ENCODE peak calls at places on chromosomes 6 and 20, in six cellular contexts. K is sigmoid colon, W is prostate gland, A is transverse colon, V is endothelial cell of umbilical vein, L is stomach. D is an unnamed sample.

GRCh38 chr20:25549866-25550477 is 35.4 kb downstream of the NINL start:
- DNase-seq in K (no peak), W (no peak), A (no peak), V (no peak), L (no peak), D (no peak)

GRCh38 chr6:105382918-105383317 is 20.0 kb downstream of the PREP start:
- DNase-seq in K (no peak), W (no peak), A (no peak), V (peak; percentile 19), L (no peak), D (no peak)

GRCh38 chr6:128208078-128208477 is 307.2 kb upstream of the THEMIS start:
- DNase-seq in K (no peak), W (no peak), A (no peak), V (peak; percentile 55), L (no peak), D (no peak)

GRCh38 chr6:11754625-11755289 is 23.8 kb downstream of the ADTRP start:
- DNase-seq in K (no peak), W (no peak), A (no peak), V (peak; percentile 72), L (no peak), D (no peak)

GRCh38 chr6:125099211-125100017 is 54.2 kb upstream of the TPD52L1 start:
- DNase-seq in K (peak; percentile 87), W (peak; percentile 24), A (peak; percentile 61), V (peak; percentile 60), L (peak; percentile 40), D (peak; percentile 53)

GRCh38 chr20:2315440-2315778 is 19.6 kb downstream of the TGM3 start:
- DNase-seq in K (no peak), W (no peak), A (no peak), V (no peak), L (no peak), D (no peak)

GRCh38 chr20:38764563-38765355 is 16.5 kb downstream of the ACTR5 start:
- DNase-seq in K (no peak), W (no peak), A (no peak), V (peak; percentile 60), L (peak; percentile 60), D (no peak)

GRCh38 chr6:44630125-44631028 is 242.9 kb downstream of the CDC5L start:
- DNase-seq in K (no peak), W (peak; percentile 13), A (peak; percentile 30), V (peak; percentile 19), L (peak; percentile 28), D (no peak)

GRCh38 chr20:59598625-59599310 is 5.6 kb upstream of the PHACTR3 start:
- DNase-seq in K (no peak), W (no peak), A (peak; percentile 23), V (peak; percentile 2), L (peak; percentile 29), D (no peak)

GRCh38 chr20:49505518-49505917 is 23.1 kb upstream of the KCNB1 start:
- DNase-seq in K (peak; percentile 77), W (no peak), A (no peak), V (peak; percentile 47), L (no peak), D (no peak)

GRCh38 chr6:131844243-131844841 is 36.5 kb downstream of the ENPP1 start:
- DNase-seq in K (no peak), W (no peak), A (no peak), V (no peak), L (no peak), D (no peak)

GRCh38 chr20:8229090-8229489 is 97.0 kb downstream of the PLCB1 start:
- DNase-seq in K (no peak), W (no peak), A (no peak), V (no peak), L (no peak), D (no peak)

GRCh38 chr6:17454316-17455005 is 61.1 kb downstream of the CAP2 start:
- DNase-seq in K (no peak), W (no peak), A (no peak), V (no peak), L (no peak), D (no peak)

GRCh38 chr6:115969930-115970273 is 90.8 kb downstream of the FRK start:
- DNase-seq in K (no peak), W (no peak), A (no peak), V (no peak), L (no peak), D (no peak)

GRCh38 chr6:146857180-146857959 is 258.6 kb downstream of the ADGB start:
- DNase-seq in K (peak; percentile 95), W (peak; percentile 71), A (peak; percentile 80), V (peak; percentile 77), L (peak; percentile 85), D (peak; percentile 81)

GRCh38 chr6:1039746-1040145 is 272.2 kb upstream of the FOXQ1 start:
- DNase-seq in K (no peak), W (no peak), A (no peak), V (no peak), L (no peak), D (no peak)

GRCh38 chr6:34391711-34392496 is 565 bp downstream of the NUDT3 start:
- DNase-seq in K (peak; percentile 81), W (peak; percentile 24), A (peak; percentile 61), V (peak; percentile 61), L (peak; percentile 55), D (peak; percentile 19)
- TF ChIP-seq POLR2AphosphoS5 in K (peak; percentile 20), W (no peak), A (peak; percentile 20), V (no peak), L (no peak), D (peak; percentile 18)

GRCh38 chr20:41317536-41318270 is at the start of gene ZHX3:
- DNase-seq in K (peak; percentile 99), W (peak; percentile 92), A (peak; percentile 98), V (peak; percentile 97), L (peak; percentile 97), D (peak; percentile 91)
- TF ChIP-seq POLR2A in K (no peak), W (peak; percentile 58), A (peak; percentile 72), V (peak; percentile 82), L (no peak), D (no peak)

GRCh38 chr6:7169296-7169721 is 61.5 kb downstream of the RREB1 start:
- DNase-seq in K (peak; percentile 78), W (no peak), A (no peak), V (peak; percentile 24), L (no peak), D (no peak)

GRCh38 chr6:7165736-7166296 is 58.1 kb downstream of the RREB1 start:
- DNase-seq in K (no peak), W (no peak), A (no peak), V (no peak), L (no peak), D (no peak)

GRCh38 chr6:7165002-7165735 is 57.4 kb downstream of the RREB1 start:
- DNase-seq in K (no peak), W (no peak), A (no peak), V (no peak), L (peak; percentile 63), D (no peak)

GRCh38 chr6:7164536-7165001 is 56.8 kb downstream of the RREB1 start:
- DNase-seq in K (no peak), W (no peak), A (no peak), V (no peak), L (no peak), D (no peak)

GRCh38 chr6:7166410-7167293 is 58.9 kb downstream of the RREB1 start:
- DNase-seq in K (no peak), W (no peak), A (peak; percentile 54), V (no peak), L (no peak), D (no peak)
- H3K4me1 ChIP-seq in K (peaks cover 71% of the 10 kb centered on the region), W (peaks cover 17% of the 10 kb centered on the region), A (peaks cover 73% of the 10 kb centered on the region), V (peaks cover 9% of the 10 kb centered on the region), L (peaks cover 97% of the 10 kb centered on the region), D (peaks cover 24% of the 10 kb centered on the region)

GRCh38 chr6:33384581-33385020 is 7.0 kb upstream of the KIFC1 start:
- DNase-seq in K (no peak), W (no peak), A (no peak), V (peak; percentile 41), L (no peak), D (no peak)
- TF ChIP-seq POLR2AphosphoS5 in K (no peak), W (no peak), A (no peak), V (no peak), L (no peak), D (no peak)

GRCh38 chr6:33247977-33248642 is 23.6 kb downstream of the VPS52 start:
- DNase-seq in K (peak; percentile 94), W (peak; percentile 88), A (peak; percentile 94), V (peak; percentile 89), L (peak; percentile 92), D (peak; percentile 85)
- TF ChIP-seq POLR2A in K (no peak), W (no peak), A (no peak), V (no peak), L (no peak), D (no peak)

DNA sequence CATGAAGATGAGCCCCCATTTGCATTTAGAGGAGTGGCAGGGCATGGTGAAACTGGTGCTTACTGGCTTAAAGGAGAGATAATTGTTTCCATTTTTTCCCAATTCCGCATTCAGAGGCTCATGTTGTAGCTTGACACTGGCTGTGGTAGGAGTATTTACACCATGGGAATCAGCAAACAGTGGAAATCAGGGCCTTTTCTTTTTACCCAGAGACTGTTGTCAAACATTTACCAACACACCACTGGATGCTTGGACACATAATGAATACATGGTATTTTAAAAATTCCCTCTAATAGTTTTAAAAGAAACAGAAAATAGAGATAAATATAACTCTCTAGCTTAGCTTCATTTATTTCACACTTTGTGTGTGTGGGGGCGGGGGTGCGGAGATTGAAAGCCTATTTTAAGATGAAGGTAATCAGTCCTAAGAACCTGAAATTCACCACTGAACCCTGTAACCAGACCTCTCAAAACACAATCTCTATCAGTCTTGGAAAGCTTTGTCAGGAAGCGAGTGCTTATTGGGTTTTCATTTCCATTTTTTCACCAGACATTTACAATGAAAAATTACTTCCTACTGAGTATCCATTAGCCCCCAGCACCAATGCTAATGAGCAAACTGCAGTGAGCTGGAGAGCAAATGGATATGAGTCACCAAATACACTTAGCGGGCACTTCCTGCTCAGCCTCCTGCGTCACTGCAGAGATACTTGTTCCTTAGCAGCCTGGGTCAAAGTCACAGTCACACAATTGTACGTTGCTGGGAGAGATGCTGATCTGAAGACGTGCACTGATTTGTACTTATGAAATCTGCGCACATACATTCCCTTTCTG is 532.0 kb downstream of the BCKDHB start:
- DNase-seq in K (no peak), W (peak; percentile 4), A (peak; percentile 8), V (peak; percentile 97), L (peak; percentile 53), D (no peak)
- H3K4me1 ChIP-seq in K (no peaks in the 10 kb centered on the region), W (no peaks in the 10 kb centered on the region), A (no peaks in the 10 kb centered on the region), V (peaks cover 17% of the 10 kb centered on the region), L (no peaks in the 10 kb centered on the region), D (no peaks in the 10 kb centered on the region)

GRCh38 chr20:6533828-6534388 is 233.6 kb upstream of the BMP2 start:
- DNase-seq in K (no peak), W (no peak), A (no peak), V (no peak), L (no peak), D (no peak)
- TF ChIP-seq POLR2AphosphoS5 in K (no peak), W (no peak), A (no peak), V (no peak), L (no peak), D (no peak)

DNA sequence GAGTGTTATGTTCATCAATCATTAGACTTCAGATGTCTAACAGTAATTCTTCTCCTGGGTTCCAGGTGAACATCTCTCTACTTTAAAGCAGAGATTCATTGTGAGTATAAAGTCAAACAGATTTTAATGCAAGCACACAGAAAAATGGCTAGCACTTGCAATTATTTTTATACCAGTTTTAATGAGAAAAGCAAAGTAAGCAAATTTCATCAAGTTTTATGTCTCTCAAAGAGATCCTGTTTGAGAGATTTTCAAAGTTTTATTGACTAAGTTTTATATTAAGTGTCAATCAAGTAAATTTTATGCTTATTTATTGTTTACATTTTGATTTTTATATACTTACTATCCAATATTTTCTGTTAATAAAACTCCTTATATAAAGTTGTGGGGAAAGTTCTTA is 1628.5 kb downstream of the HACE1 start:
- DNase-seq in K (no peak), W (no peak), A (no peak), V (no peak), L (no peak), D (no peak)
- TF ChIP-seq POLR2A in K (no peak), W (no peak), A (no peak), V (no peak), L (no peak), D (no peak)